ENCODE peak calls at places on chromosomes 6 and 20, in four cellular contexts. N is CD4-positive, CD25-positive, alpha-beta regulatory T cell; W is heart left ventricle; B is left ventricle myocardium inferior. H is an unnamed sample.
A peak's percentile ranks its signal among the peaks of the same experiment; 100 is the strongest.

GRCh38 chr6:119076173-119076965 is 2.1 kb downstream of the FAM184A start:
- DNase-seq in B (no peak), N (no peak), W (no peak), H (no peak)

GRCh38 chr6:152948150-152948768 is 34.6 kb downstream of the FBXO5 start:
- DNase-seq in N (no peak), W (no peak), B (no peak), H (no peak)

GRCh38 chr20:63466250-63466825 is 6.1 kb downstream of the KCNQ2 start:
- DNase-seq in W (no peak), B (no peak), N (no peak), H (no peak)

GRCh38 chr20:17895641-17896246 is 72.8 kb downstream of the SNX5 start:
- DNase-seq in W (peak; percentile 81), N (no peak), B (peak; percentile 72), H (peak; percentile 90)

GRCh38 chr6:73078908-73079610 is 146.2 kb downstream of the KHDC1L start:
- DNase-seq in N (no peak), W (no peak), B (no peak), H (no peak)

GRCh38 chr6:33589723-33590530 is 9.9 kb upstream of the BAK1 start:
- DNase-seq in N (no peak), B (no peak), W (no peak), H (peak; percentile 90)

GRCh38 chr6:73262701-73263569 is at the start of gene KHDC1:
- DNase-seq in N (peak; percentile 34), B (peak; percentile 33), W (peak; percentile 76), H (peak; percentile 78)

GRCh38 chr6:82178084-82178758 is 69.3 kb downstream of the IBTK start:
- DNase-seq in N (no peak), W (no peak), B (no peak), H (no peak)

GRCh38 chr6:71171478-71172070 is 117.0 kb upstream of the OGFRL1 start:
- DNase-seq in B (no peak), W (no peak), N (no peak), H (no peak)

GRCh38 chr6:39881851-39882566 is 52.3 kb downstream of the MOCS1 start:
- DNase-seq in B (no peak), N (no peak), W (no peak), H (no peak)

GRCh38 chr6:3239110-3239830 is 11.8 kb upstream of the TUBB2B start:
- DNase-seq in B (no peak), W (no peak), N (no peak), H (no peak)

GRCh38 chr6:44470106-44470446 is 82.6 kb downstream of the CDC5L start:
- DNase-seq in B (no peak), W (no peak), N (no peak), H (no peak)

GRCh38 chr6:3742426-3743344 is 8.8 kb downstream of the PXDC1 start:
- DNase-seq in N (peak; percentile 74), W (peak; percentile 93), B (peak; percentile 86), H (peak; percentile 93)

GRCh38 chr20:49677777-49678758 is 35.6 kb downstream of the B4GALT5 start:
- DNase-seq in W (no peak), B (no peak), N (no peak), H (no peak)

GRCh38 chr6:144606041-144606440 is 320.9 kb downstream of the UTRN start:
- DNase-seq in W (no peak), B (no peak), N (no peak), H (no peak)

GRCh38 chr6:134531611-134532010 is 213.7 kb upstream of the SGK1 start:
- DNase-seq in B (no peak), N (no peak), W (no peak), H (no peak)

GRCh38 chr6:86087954-86088353 is 445.3 kb upstream of the SYNCRIP start:
- DNase-seq in B (no peak), N (no peak), W (no peak), H (no peak)

GRCh38 chr6:127422791-127423190 is 36.4 kb downstream of the KIAA0408 start:
- DNase-seq in W (no peak), N (no peak), B (no peak), H (no peak)

GRCh38 chr6:35719830-35720733 is 16.8 kb upstream of the ARMC12 start:
- DNase-seq in B (peak; percentile 60), W (peak; percentile 73), N (no peak), H (peak; percentile 73)

GRCh38 chr6:81169166-81169565 is 583.3 kb downstream of the TENT5A start:
- DNase-seq in B (no peak), N (no peak), W (no peak), H (no peak)

GRCh38 chr6:154815938-154816820 is 83.0 kb downstream of the SCAF8 start:
- DNase-seq in N (no peak), W (no peak), B (no peak), H (no peak)

GRCh38 chr20:52104546-52105044 is 87.0 kb downstream of the ZFP64 start:
- DNase-seq in N (no peak), W (no peak), B (no peak), H (no peak)

GRCh38 chr20:62401331-62401779 is 5.7 kb downstream of the CABLES2 start:
- DNase-seq in W (no peak), B (no peak), N (no peak), H (no peak)

GRCh38 chr6:54535568-54535967 is 227.3 kb downstream of the TINAG start:
- DNase-seq in W (no peak), B (no peak), N (no peak), H (no peak)

GRCh38 chr20:3239026-3239866 is at the start of gene SLC4A11:
- DNase-seq in B (peak; percentile 71), W (peak; percentile 81), N (no peak), H (peak; percentile 90)

GRCh38 chr20:49501917-49502316 is 19.4 kb upstream of the KCNB1 start:
- DNase-seq in N (no peak), B (no peak), W (no peak), H (no peak)

GRCh38 chr6:116465246-116465645 is 4.1 kb downstream of the CALHM6 start:
- DNase-seq in B (no peak), W (no peak), N (no peak), H (no peak)

GRCh38 chr6:108942556-108943492 is 94.6 kb downstream of the ARMC2 start:
- DNase-seq in N (peak; percentile 54), B (no peak), W (no peak), H (no peak)

GRCh38 chr6:168355716-168356522 is 36.3 kb upstream of the DACT2 start:
- DNase-seq in B (peak; percentile 56), N (no peak), W (no peak), H (peak; percentile 82)

GRCh38 chr20:8935878-8936277 is 133.0 kb upstream of the PLCB4 start:
- DNase-seq in W (no peak), N (no peak), B (no peak), H (no peak)

GRCh38 chr20:29878281-29878741 is 1379.2 kb upstream of the DEFB115 start:
- DNase-seq in B (no peak), W (peak; percentile 62), N (no peak), H (peak; percentile 73)

GRCh38 chr20:53608456-53609413 is 15.1 kb upstream of the ZNF217 start:
- DNase-seq in B (peak; percentile 26), N (no peak), W (no peak), H (peak; percentile 51)

GRCh38 chr6:157054531-157054979 is 268.8 kb downstream of the TMEM242 start:
- DNase-seq in N (no peak), B (no peak), W (no peak), H (no peak)

GRCh38 chr20:10059006-10059405 is 24.2 kb downstream of the ANKEF1 start:
- DNase-seq in N (no peak), B (no peak), W (no peak), H (no peak)

GRCh38 chr20:10063482-10063881 is 28.7 kb downstream of the ANKEF1 start:
- DNase-seq in W (no peak), B (no peak), N (no peak), H (no peak)

GRCh38 chr20:10061641-10062040 is 26.9 kb downstream of the ANKEF1 start:
- DNase-seq in N (no peak), W (no peak), B (peak; percentile 13), H (no peak)

GRCh38 chr20:10064611-10065010 is 29.8 kb downstream of the ANKEF1 start:
- DNase-seq in N (no peak), W (no peak), B (no peak), H (no peak)

DNA sequence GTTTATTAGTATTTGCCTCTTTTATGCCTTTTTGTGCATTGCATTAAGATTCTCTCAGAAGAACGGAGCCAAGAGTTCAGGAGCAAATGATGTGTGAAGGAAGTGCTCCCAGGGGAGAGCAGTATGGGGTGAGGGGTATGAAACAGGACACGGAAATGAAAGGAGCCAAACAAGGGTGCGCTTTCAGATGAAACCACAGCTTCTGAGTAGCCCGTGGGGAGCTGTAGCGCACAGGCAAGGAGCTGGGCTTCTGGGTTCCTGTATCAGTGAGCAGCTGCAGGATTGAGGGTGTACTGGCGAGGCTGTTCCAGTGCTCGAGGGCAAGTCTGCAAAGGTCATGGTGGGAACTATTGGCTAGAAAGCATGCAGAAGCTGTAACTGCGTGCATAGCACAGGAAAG is 25.4 kb downstream of the ANKEF1 start:
- DNase-seq in W (no peak), N (no peak), B (no peak), H (no peak)
- H3K4me3 ChIP-seq in W (no peak overlapping the region), N (no peak overlapping the region), B (no peak overlapping the region), H (no peak overlapping the region)

GRCh38 chr6:26194329-26194701 is 107.1 kb downstream of the HFE start:
- DNase-seq in B (no peak), W (no peak), N (no peak), H (no peak)
- H3K4me3 ChIP-seq in B (peak overlapping the region; percentile 77), W (peak overlapping the region; percentile 75), N (peak overlapping the region; percentile 99), H (no peak overlapping the region)

GRCh38 chr6:29016559-29017427 is 11.7 kb upstream of the ZNF311 start:
- DNase-seq in B (peak; percentile 63), N (peak; percentile 71), W (peak; percentile 83), H (peak; percentile 88)

GRCh38 chr6:29008089-29008488 is 3.0 kb upstream of the ZNF311 start:
- DNase-seq in B (no peak), W (no peak), N (no peak), H (no peak)

GRCh38 chr6:29014729-29015608 is 9.9 kb upstream of the ZNF311 start:
- DNase-seq in B (no peak), W (no peak), N (no peak), H (no peak)

GRCh38 chr6:29009358-29009757 is 4.2 kb upstream of the ZNF311 start:
- DNase-seq in W (no peak), B (no peak), N (no peak), H (no peak)

DNA sequence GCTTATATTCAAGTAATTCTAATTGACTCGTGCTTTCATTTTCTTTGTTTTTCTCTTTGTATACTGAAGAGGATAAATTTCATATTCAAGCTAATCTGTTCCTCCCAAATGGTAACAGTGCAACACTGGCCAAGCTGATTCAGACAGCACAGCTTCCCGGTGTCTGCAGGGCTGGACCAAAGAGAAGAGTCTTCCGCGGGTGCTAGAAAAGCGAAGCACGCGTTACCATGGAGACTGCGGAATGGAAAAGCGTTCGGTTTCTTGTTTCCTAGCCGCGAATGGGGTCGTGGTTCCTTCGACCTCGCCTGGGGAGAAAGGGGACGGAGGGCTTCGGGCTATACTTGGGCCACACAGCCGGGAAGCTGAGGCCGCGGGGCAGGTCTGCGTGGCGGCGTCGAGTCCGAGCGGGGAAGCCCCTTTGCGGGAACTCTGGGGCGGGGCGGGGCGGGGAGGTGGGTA is 6.2 kb upstream of the ZNF311 start:
- DNase-seq in N (peak; percentile 18), W (no peak), B (no peak), H (no peak)
- H3K4me3 ChIP-seq in N (peak overlapping the region; percentile 51), W (peak overlapping the region; percentile 50), B (peak overlapping the region; percentile 64), H (peak overlapping the region; percentile 45)

DNA sequence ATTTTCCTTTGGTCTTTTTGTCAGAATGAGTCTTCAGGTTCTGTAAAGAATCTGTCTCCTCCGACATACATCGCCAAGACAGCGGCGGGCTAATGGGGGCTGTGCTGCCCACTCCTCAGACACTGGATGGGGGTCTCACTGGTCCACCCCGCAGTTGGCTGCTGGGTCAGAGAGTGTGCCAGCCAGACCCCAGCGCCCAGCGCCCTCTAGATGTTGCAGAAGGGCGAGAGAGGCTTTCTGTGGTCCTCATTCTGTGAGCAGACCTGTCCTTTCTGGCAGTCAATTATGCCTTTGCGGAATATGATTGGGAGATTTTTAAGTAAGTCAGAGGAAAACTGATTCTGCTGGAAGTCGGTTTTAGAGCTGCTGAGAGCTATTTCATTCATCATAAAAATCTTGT is 7.8 kb upstream of the CCR6 start:
- DNase-seq in B (no peak), W (no peak), N (no peak), H (no peak)
- H3K4me3 ChIP-seq in B (no peak overlapping the region), W (no peak overlapping the region), N (peak overlapping the region; percentile 97), H (no peak overlapping the region)